ENCODE peak calls at places on chromosomes 11 and 22, in six cellular contexts. Y is neuronal stem cell, H is mesendoderm, O is IMR-90, C is H1, P is trophoblast cell. N is an unnamed sample.

GRCh38 chr11:1866226-1866625 is 13.3 kb downstream of the LSP1 start:
- DNase-seq in O (no peak), P (no peak), Y (no peak), C (no peak), H (no peak), N (no peak)

GRCh38 chr11:74948546-74948897 is 369 bp downstream of the XRRA1 start:
- DNase-seq in P (no peak), C (no peak), Y (no peak), H (no peak), O (no peak), N (no peak)

GRCh38 chr11:1458340-1459218 is 28.0 kb downstream of the MOB2 start:
- DNase-seq in H (peak), P (no peak), Y (peak), C (no peak), O (peak), N (peak)

GRCh38 chr11:128766687-128767086 is 72.8 kb downstream of the FLI1 start:
- DNase-seq in H (no peak), O (no peak), P (no peak), Y (no peak), C (no peak), N (no peak)

GRCh38 chr11:119806064-119806915 is 77.3 kb upstream of the NECTIN1 start:
- DNase-seq in C (no peak), Y (no peak), P (no peak), O (no peak), H (no peak), N (no peak)

GRCh38 chr11:58592760-58593472 is 14.1 kb downstream of the ZFP91 start:
- DNase-seq in C (no peak), Y (no peak), H (no peak), P (no peak), O (no peak), N (no peak)

GRCh38 chr22:25051073-25051472 is 98.6 kb downstream of the KIAA1671 start:
- DNase-seq in Y (no peak), O (no peak), P (no peak), C (peak), H (peak), N (no peak)

GRCh38 chr11:133892584-133893380 is 47.5 kb upstream of the SPATA19 start:
- DNase-seq in Y (no peak), O (no peak), H (no peak), C (peak), P (no peak), N (no peak)

GRCh38 chr11:44638032-44638431 is 72.6 kb downstream of the CD82 start:
- DNase-seq in C (no peak), H (no peak), Y (no peak), O (no peak), P (no peak), N (no peak)

GRCh38 chr11:8811571-8811970 is 99.4 kb upstream of the AKIP1 start:
- DNase-seq in Y (no peak), C (no peak), O (peak), P (no peak), H (no peak), N (no peak)

GRCh38 chr22:24553597-24554315 is 1.2 kb downstream of the GUCD1 start:
- DNase-seq in H (no peak), O (peak), C (no peak), Y (no peak), P (no peak), N (peak)

GRCh38 chr11:128424867-128425285 is 162.5 kb downstream of the ETS1 start:
- DNase-seq in Y (no peak), H (peak), P (no peak), O (peak), C (no peak), N (peak)

GRCh38 chr11:46112961-46113617 is 8.2 kb downstream of the PHF21A start:
- DNase-seq in H (peak), C (no peak), O (peak), Y (peak), P (peak), N (peak)

GRCh38 chr22:20298803-20299735 is 20.8 kb downstream of the DGCR6L start:
- DNase-seq in C (peak), P (peak), H (peak), O (peak), Y (peak), N (peak)

GRCh38 chr11:70912226-70912840 is 340.0 kb downstream of the SHANK2 start:
- DNase-seq in C (no peak), O (peak), H (no peak), P (no peak), Y (no peak), N (peak)

GRCh38 chr11:36333897-36334296 is 37.8 kb downstream of the PRR5L start:
- DNase-seq in C (no peak), P (no peak), O (peak), H (peak), Y (no peak), N (peak)

GRCh38 chr22:20020533-20021195 is at the start of gene TANGO2:
- DNase-seq in C (peak), O (peak), H (peak), Y (peak), P (peak), N (peak)

GRCh38 chr11:46896719-46897406 is 21.5 kb downstream of the LRP4 start:
- DNase-seq in H (peak), P (no peak), O (peak), C (no peak), Y (no peak), N (peak)

GRCh38 chr11:2128102-2128511 is 11.1 kb downstream of the IGF2 start:
- DNase-seq in O (no peak), H (no peak), Y (no peak), P (no peak), C (no peak), N (no peak)

GRCh38 chr11:117458275-117459120 is 130.8 kb downstream of the CEP164 start:
- DNase-seq in H (no peak), C (no peak), Y (no peak), O (no peak), P (no peak), N (no peak)

GRCh38 chr22:25366408-25366807 is 147.0 kb downstream of the CRYBB2 start:
- DNase-seq in H (no peak), C (no peak), Y (no peak), O (no peak), P (no peak), N (no peak)

GRCh38 chr11:13859986-13860385 is 102.5 kb upstream of the SPON1 start:
- DNase-seq in Y (no peak), C (no peak), O (no peak), P (no peak), H (no peak), N (no peak)

GRCh38 chr11:75557649-75558494 is 4.2 kb upstream of the SERPINH1 start:
- DNase-seq in P (no peak), O (peak), H (no peak), C (no peak), Y (no peak), N (peak)

GRCh38 chr22:50338042-50338573 is 5.0 kb upstream of the PPP6R2 start:
- DNase-seq in Y (no peak), P (no peak), H (no peak), C (no peak), O (no peak), N (no peak)

GRCh38 chr22:50340157-50340879 is 2.8 kb upstream of the PPP6R2 start:
- DNase-seq in P (peak), Y (no peak), C (no peak), O (no peak), H (peak), N (peak)

GRCh38 chr22:50341977-50342650 is 1.0 kb upstream of the PPP6R2 start:
- DNase-seq in C (peak), O (peak), Y (peak), H (peak), P (peak), N (peak)

GRCh38 chr22:50338860-50339462 is 4.2 kb upstream of the PPP6R2 start:
- DNase-seq in P (no peak), O (no peak), H (no peak), C (no peak), Y (no peak), N (no peak)

DNA sequence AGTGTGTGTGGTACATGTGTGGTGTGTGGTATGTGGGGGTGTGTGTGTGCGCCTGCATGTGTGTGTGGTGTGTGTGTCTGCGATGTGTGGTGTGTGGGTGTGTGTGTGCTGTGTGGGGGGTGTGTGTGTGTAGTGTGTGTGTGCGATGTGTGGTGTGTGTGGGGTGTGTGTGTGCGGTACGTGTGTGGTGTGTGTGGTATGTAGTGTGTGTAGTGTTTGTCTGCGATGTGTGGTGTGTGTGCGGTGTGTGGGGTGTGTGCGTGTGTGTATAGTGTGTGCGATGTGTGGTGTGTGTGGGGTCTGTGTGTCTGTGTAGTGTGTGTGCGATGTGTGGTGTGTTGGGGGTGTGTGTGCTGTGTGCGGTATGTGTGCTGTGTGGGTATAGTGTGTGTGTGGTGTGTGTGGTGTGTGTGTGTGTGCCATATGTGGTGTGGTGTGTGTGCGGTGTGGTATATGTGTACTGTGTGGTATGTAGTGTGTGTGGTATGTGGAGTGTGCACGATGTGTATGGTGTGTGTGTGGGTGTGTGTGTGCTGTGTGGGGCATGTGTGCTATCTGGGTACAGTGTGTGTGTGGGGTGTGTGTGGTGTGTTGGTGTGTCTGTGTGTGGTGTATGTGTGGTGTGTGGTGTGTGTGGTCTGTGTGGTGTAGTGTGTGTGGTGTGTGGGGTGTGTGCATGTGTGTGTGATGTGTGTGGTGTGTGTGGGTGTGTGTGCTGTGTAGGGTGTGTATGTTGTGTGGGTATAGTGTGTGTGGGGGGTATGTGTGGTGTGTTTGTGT is 5.7 kb upstream of the PPP6R2 start:
- DNase-seq in P (no peak), O (no peak), C (no peak), H (no peak), Y (no peak), N (no peak)
- H3K27ac ChIP-seq in P (no peak), O (no peak), C (no peak), H (no peak), Y (peak), N (no peak)

DNA sequence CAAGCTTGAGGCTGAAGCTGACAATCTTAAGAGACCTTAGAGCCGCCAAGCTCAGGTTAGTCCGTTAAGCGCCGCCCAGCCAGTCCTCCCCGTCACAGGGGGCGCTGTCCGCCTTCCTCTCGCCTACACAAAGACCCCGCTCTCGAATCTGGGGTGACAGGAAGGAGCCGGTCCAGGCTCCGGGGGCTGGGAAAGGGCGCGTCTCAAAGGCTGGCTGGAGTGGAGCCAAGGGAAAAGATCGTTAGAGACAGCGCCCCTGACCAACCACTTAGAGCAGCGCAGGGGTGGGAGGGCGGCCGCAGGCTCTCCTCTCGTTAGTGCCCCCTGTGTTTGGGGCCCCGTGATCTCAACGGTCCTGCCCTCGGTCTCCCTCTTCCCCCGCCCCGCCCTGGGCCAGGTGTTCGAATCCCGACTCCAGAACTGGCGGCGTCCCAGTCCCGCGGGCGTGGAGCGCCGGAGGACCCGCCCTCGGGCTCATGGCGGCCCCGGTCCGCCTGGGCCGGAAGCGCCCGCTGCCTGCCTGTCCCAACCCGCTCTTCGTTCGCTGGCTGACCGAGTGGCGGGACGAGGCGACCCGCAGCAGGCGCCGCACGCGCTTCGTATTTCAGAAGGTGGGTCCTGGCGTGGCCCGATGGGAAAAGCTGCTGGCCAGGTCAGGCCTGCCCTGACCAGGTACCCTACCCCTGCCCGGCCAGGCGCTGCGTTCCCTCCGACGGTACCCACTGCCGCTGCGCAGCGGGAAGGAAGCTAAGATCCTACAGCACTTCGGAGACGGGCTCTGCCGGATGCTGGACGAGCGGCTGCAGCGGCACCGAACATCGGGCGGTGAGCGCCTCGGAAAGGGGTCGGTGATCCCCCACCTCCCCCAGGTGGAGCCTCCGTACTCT is at the start of gene MUS81:
- DNase-seq in P (peak), H (peak), O (peak), C (peak), Y (peak), N (peak)
- H2BK120ac ChIP-seq in P (peak), H (peak), O (peak), C (peak), Y (peak), N (peak)

DNA sequence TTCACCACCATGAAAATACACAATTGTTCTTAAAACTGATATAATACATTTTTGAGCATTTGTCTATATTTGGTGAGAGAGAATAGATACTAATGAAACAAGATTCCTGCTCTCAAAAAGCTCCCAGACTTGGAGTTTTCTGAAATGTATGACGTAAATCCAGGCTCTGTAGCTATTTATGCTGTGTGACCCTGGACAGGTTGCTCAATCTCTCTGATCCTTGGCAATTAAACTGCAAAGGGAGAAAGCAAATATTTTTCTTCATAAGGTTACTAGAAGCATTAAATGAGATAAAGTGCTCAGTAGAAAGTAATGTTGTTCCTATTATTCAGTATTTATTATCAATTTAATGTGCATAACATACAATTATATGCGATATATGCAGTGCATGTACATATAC is 42.5 kb downstream of the SVIP start:
- DNase-seq in P (no peak), O (no peak), Y (no peak), C (no peak), H (no peak), N (no peak)
- H3K27ac ChIP-seq in P (no peak), O (no peak), Y (no peak), C (no peak), H (no peak), N (no peak)

GRCh38 chr11:125412509-125412908 is 83.6 kb downstream of the FEZ1 start:
- DNase-seq in Y (no peak), P (no peak), C (no peak), H (no peak), O (no peak), N (no peak)
- H2BK120ac ChIP-seq in Y (no peak), P (no peak), C (no peak), H (no peak), O (no peak), N (no peak)

DNA sequence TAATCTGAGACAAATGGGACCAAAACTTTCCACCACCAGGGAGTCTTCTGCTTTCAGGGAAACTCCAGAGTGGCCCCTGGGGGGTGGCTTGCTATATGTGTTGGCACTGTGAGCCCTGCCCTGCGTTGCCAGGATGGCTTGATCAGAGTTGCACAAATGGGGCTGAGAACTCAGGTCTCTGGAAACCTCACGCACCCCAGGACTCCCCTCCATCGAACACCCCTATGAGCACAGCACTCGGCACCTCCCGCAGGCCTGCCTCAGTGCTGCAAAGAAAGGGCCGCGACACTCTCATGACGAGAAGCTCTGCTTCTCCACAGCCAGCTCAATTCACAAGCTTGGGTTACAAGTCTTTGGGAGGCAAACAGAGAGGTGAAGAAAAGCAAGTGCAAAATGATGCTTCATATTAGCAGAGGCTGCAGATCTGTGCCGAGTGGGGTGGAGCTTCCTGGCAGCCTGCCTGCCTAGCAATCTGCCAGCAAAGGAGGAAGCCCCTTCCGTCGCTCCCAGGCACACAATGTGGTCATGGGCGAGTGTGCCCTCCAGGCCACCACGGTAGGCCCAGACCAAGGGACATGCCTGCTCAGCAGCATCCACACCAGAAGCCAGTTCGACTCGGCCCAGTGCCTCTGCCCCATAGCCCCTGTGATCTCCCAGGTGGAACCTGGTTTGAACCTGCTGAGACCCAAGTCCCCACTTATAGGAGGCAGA is 55.7 kb downstream of the MYH9 start:
- DNase-seq in O (peak), C (no peak), P (no peak), H (peak), Y (no peak), N (peak)
- H3K27ac ChIP-seq in O (peak), C (peak), P (peak), H (peak), Y (peak), N (peak)

DNA sequence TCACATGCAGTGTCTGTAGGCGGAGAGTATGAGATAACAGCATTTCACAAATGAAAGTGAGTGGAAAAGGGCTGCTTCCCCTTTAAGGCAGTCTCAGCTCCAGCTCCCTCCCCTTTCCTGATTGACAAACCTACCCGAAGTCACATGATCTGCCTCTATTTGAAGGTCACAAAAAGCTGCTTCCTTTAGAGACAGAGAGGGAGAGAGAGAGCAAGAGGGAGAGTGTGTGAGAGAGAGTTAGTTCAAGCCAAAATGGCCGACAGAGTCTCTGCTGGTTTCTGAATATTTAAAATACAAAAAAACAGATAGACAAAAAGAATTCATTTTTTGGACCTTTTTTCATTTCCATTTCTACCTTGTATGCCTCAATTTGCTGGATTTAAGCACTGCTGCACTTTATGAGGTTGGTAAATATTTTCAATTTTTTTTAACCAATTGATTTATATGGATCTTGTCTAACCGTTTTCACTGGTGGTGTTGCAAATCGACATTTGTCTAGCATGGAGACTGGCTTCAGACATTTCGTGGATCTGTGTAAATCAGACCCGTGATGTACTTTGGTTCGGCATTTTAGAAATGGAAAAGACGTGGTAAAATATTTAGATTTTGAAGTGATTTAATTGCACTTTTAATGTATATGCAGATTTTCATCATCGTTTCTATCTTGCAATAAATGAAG is at the start of gene TNRC6B:
- DNase-seq in H (peak), C (peak), P (peak), Y (peak), O (peak), N (peak)
- H2BK120ac ChIP-seq in H (peak), C (peak), P (no peak), Y (no peak), O (peak), N (peak)

N was measured in mesenchymal stem cell.